ENCODE peak calls at places on chromosomes 13 and 19, in five cellular contexts. W is fibroblast of lung, F is AG08395, V is GM20000, C is iPS DF 6.9. O is an unnamed sample.

GRCh38 chr13:28538932-28539331 is 44.0 kb upstream of the FLT1 start:
- DNase-seq in W (no peak), F (no peak), V (no peak), C (no peak), O (no peak)

GRCh38 chr13:47233734-47234133 is 336.9 kb upstream of the HTR2A start:
- DNase-seq in W (no peak), F (no peak), V (no peak), C (no peak), O (no peak)

GRCh38 chr19:13243971-13244370 is 93.8 kb downstream of the IER2 start:
- DNase-seq in W (no peak), F (no peak), V (no peak), C (no peak), O (no peak)

GRCh38 chr13:20442798-20443381 is 82.8 kb downstream of the CRYL1 start:
- DNase-seq in W (no peak), F (no peak), V (no peak), C (no peak), O (no peak)

GRCh38 chr19:35718345-35719041 is 690 bp downstream of the KMT2B start:
- DNase-seq in W (peak), F (peak), V (peak), C (no peak), O (peak)

GRCh38 chr13:59531571-59532091 is 632.1 kb downstream of the DIAPH3 start:
- DNase-seq in W (peak), F (no peak), V (no peak), C (peak), O (peak)

GRCh38 chr19:38361633-38362075 is 12.7 kb upstream of the PSMD8 start:
- DNase-seq in W (peak), F (peak), V (peak), C (peak), O (peak)

GRCh38 chr19:12834976-12835757 is 788 bp upstream of the RTBDN start:
- DNase-seq in W (no peak), F (peak), V (peak), C (no peak), O (peak)

GRCh38 chr19:39506944-39507714 is 7.8 kb upstream of the SELENOV start:
- DNase-seq in W (peak), F (peak), V (peak), C (peak), O (peak)

GRCh38 chr13:83879431-83880171 is 2.7 kb downstream of the SLITRK1 start:
- DNase-seq in W (peak), F (no peak), V (no peak), C (no peak), O (no peak)

GRCh38 chr13:102742506-102742905 is 31.1 kb downstream of the TEX30 start:
- DNase-seq in W (no peak), F (no peak), V (no peak), C (no peak), O (no peak)

GRCh38 chr19:13057744-13058143 is 44.9 kb downstream of the LYL1 start:
- DNase-seq in W (no peak), F (no peak), V (no peak), C (no peak), O (no peak)

GRCh38 chr19:29075149-29075548 is 137.8 kb downstream of the UQCRFS1 start:
- DNase-seq in W (no peak), F (no peak), V (no peak), C (no peak), O (no peak)

GRCh38 chr13:99366075-99366987 is 59.1 kb upstream of the GPR183 start:
- DNase-seq in W (no peak), F (no peak), V (peak), C (no peak), O (no peak)

GRCh38 chr13:25860862-25861261 is 191.0 kb downstream of the SHISA2 start:
- DNase-seq in W (peak), F (no peak), V (no peak), C (no peak), O (no peak)

GRCh38 chr13:33494596-33495214 is 209.2 kb upstream of the STARD13 start:
- DNase-seq in W (peak), F (peak), V (no peak), C (no peak), O (peak)

GRCh38 chr19:38044267-38045111 is 137.5 kb downstream of the SIPA1L3 start:
- DNase-seq in W (peak), F (peak), V (no peak), C (no peak), O (no peak)

GRCh38 chr19:40588926-40589569 is 12.1 kb upstream of the LTBP4 start:
- DNase-seq in W (no peak), F (no peak), V (no peak), C (no peak), O (no peak)

GRCh38 chr19:35346193-35347052 is 1.3 kb upstream of the FFAR1 start:
- DNase-seq in W (no peak), F (no peak), V (peak), C (no peak), O (no peak)

GRCh38 chr19:47518139-47518538 is 3.3 kb upstream of the NAPA start:
- DNase-seq in W (peak), F (no peak), V (peak), C (no peak), O (peak)

GRCh38 chr13:56752630-56753029 is 388.1 kb upstream of the PRR20A start:
- DNase-seq in W (no peak), F (no peak), V (no peak), C (no peak), O (no peak)

GRCh38 chr19:55088543-55089265 is 13.0 kb downstream of the EPS8L1 start:
- DNase-seq in W (peak), F (peak), V (peak), C (no peak), O (peak)

GRCh38 chr19:1122021-1122971 is 18.5 kb downstream of the GPX4 start:
- DNase-seq in W (no peak), F (no peak), V (no peak), C (no peak), O (no peak)

GRCh38 chr13:110107568-110108347 is 199.2 kb downstream of the COL4A1 start:
- DNase-seq in W (no peak), F (no peak), V (no peak), C (no peak), O (peak)

GRCh38 chr19:6047256-6047655 is 63.0 kb downstream of the RFX2 start:
- DNase-seq in W (no peak), F (no peak), V (no peak), C (no peak), O (no peak)

GRCh38 chr13:49594576-49594975 is 9.2 kb upstream of the RCBTB1 start:
- DNase-seq in W (no peak), F (no peak), V (no peak), C (no peak), O (no peak)

GRCh38 chr13:114035583-114036501 is 62.0 kb upstream of the C13orf46 start:
- DNase-seq in W (peak), F (peak), V (no peak), C (no peak), O (no peak)

GRCh38 chr13:49165798-49166752 is 54.1 kb upstream of the MLNR start:
- DNase-seq in W (no peak), F (no peak), V (no peak), C (no peak), O (no peak)

GRCh38 chr13:58472483-58472882 is 840.9 kb downstream of the PCDH17 start:
- DNase-seq in W (no peak), F (no peak), V (no peak), C (no peak), O (no peak)

GRCh38 chr13:59843040-59843439 is 320.7 kb downstream of the DIAPH3 start:
- DNase-seq in W (no peak), F (no peak), V (no peak), C (no peak), O (no peak)

GRCh38 chr19:14182481-14182880 is 23.5 kb downstream of the ADGRL1 start:
- DNase-seq in W (no peak), F (no peak), V (no peak), C (no peak), O (no peak)

GRCh38 chr13:38477676-38478075 is 128.0 kb downstream of the UFM1 start:
- DNase-seq in W (no peak), F (no peak), V (no peak), C (no peak), O (no peak)

GRCh38 chr19:3683866-3684816 is 16.1 kb downstream of the PIP5K1C start:
- DNase-seq in W (peak), F (no peak), V (peak), C (no peak), O (peak)

GRCh38 chr13:105202384-105202783 is 1333.1 kb downstream of the EFNB2 start:
- DNase-seq in W (peak), F (peak), V (peak), C (no peak), O (peak)

GRCh38 chr19:34457446-34457845 is 24.1 kb upstream of the WTIP start:
- DNase-seq in W (no peak), F (no peak), V (no peak), C (no peak), O (no peak)

GRCh38 chr19:2051771-2052704 is 994 bp upstream of the MKNK2 start:
- DNase-seq in W (no peak), F (no peak), V (no peak), C (no peak), O (peak)

O was measured in KBM-7.